ENCODE peak calls at places on chromosomes 5 and 9, in nine cellular contexts. A, J, K, N, F, U, H, Y and D are unnamed samples.

GRCh38 chr9:127194881-127195713 is 69.5 kb upstream of the GARNL3 start:
- DNase-seq in A (no peak), J (no peak), K (no peak), N (no peak), F (peak), U (no peak), H (no peak), Y (no peak), D (peak)

GRCh38 chr5:180202939-180203573 is 6.0 kb downstream of the RASGEF1C start:
- DNase-seq in A (no peak), J (no peak), K (no peak), N (no peak), F (no peak), U (no peak), H (no peak), Y (no peak), D (no peak)

GRCh38 chr9:120892748-120893584 is 16.0 kb upstream of the PHF19 start:
- DNase-seq in A (no peak), J (no peak), K (no peak), N (peak), F (no peak), U (peak), H (no peak), Y (peak), D (no peak)

GRCh38 chr5:126370796-126371718 is 52.2 kb upstream of the GRAMD2B start:
- DNase-seq in A (peak), J (no peak), K (no peak), N (no peak), F (peak), U (no peak), H (no peak), Y (peak), D (no peak)

GRCh38 chr5:149387081-149387611 is 8.1 kb upstream of the IL17B start:
- DNase-seq in A (no peak), J (no peak), K (no peak), N (peak), F (no peak), U (no peak), H (no peak), Y (no peak), D (no peak)

GRCh38 chr5:132490484-132491367 is at the start of gene IRF1:
- DNase-seq in A (peak), J (peak), K (peak), N (peak), F (peak), U (peak), H (peak), Y (peak), D (peak)

GRCh38 chr5:18970000-18970399 is 1018.0 kb downstream of the CDH18 start:
- DNase-seq in A (no peak), J (no peak), K (no peak), N (no peak), F (no peak), U (no peak), H (no peak), Y (no peak), D (no peak)

GRCh38 chr5:142830241-142831018 is 60.3 kb downstream of the ARHGAP26 start:
- DNase-seq in A (no peak), J (no peak), K (no peak), N (no peak), F (no peak), U (no peak), H (no peak), Y (no peak), D (no peak)

GRCh38 chr9:5509573-5509972 is 758 bp upstream of the PDCD1LG2 start:
- DNase-seq in A (no peak), J (no peak), K (no peak), N (peak), F (no peak), U (no peak), H (no peak), Y (peak), D (no peak)

GRCh38 chr9:28379082-28379481 is 805.8 kb upstream of the C9orf72 start:
- DNase-seq in A (no peak), J (no peak), K (no peak), N (no peak), F (no peak), U (no peak), H (no peak), Y (no peak), D (no peak)